ENCODE peak calls at places on chromosome 13, in five cellular contexts. One of them, this sample, is unnamed.

GRCh38 chr13:112064222-112064621 is 2.7 kb upstream of the SOX1 start:
- DNase-seq in thyroid gland: no peak
- DNase-seq in adrenal gland: no peak
- DNase-seq in tibial nerve: no peak
- DNase-seq in transverse colon: no peak
- DNase-seq in this sample: no peak

GRCh38 chr13:96860829-96861228 is 133.4 kb downstream of the OXGR1 start:
- DNase-seq in transverse colon: no peak
- DNase-seq in thyroid gland: no peak
- DNase-seq in tibial nerve: no peak
- DNase-seq in adrenal gland: no peak
- DNase-seq in this sample: no peak

GRCh38 chr13:38952827-38953226 is 37.8 kb downstream of the STOML3 start:
- DNase-seq in transverse colon: no peak
- DNase-seq in tibial nerve: no peak
- DNase-seq in adrenal gland: no peak
- DNase-seq in thyroid gland: no peak
- DNase-seq in this sample: no peak

GRCh38 chr13:30034448-30034795 is 184.0 kb upstream of the UBL3 start:
- DNase-seq in transverse colon: no peak
- DNase-seq in thyroid gland: no peak
- DNase-seq in adrenal gland: no peak
- DNase-seq in tibial nerve: no peak
- DNase-seq in this sample: no peak

GRCh38 chr13:71759506-71760225 is 107.3 kb downstream of the DACH1 start:
- DNase-seq in tibial nerve: no peak
- DNase-seq in transverse colon: no peak
- DNase-seq in thyroid gland: no peak
- DNase-seq in adrenal gland: no peak
- DNase-seq in this sample: no peak

GRCh38 chr13:108120332-108120731 is 95.0 kb downstream of the LIG4 start:
- DNase-seq in tibial nerve: no peak
- DNase-seq in transverse colon: no peak
- DNase-seq in thyroid gland: no peak
- DNase-seq in adrenal gland: no peak
- DNase-seq in this sample: no peak

GRCh38 chr13:97278395-97279078 is 56.4 kb downstream of the MBNL2 start:
- DNase-seq in tibial nerve: no peak
- DNase-seq in thyroid gland: no peak
- DNase-seq in adrenal gland: no peak
- DNase-seq in transverse colon: no peak
- DNase-seq in this sample: no peak

GRCh38 chr13:42148538-42148937 is 100.1 kb downstream of the DGKH start:
- DNase-seq in transverse colon: no peak
- DNase-seq in tibial nerve: no peak
- DNase-seq in thyroid gland: no peak
- DNase-seq in adrenal gland: no peak
- DNase-seq in this sample: no peak

GRCh38 chr13:71663431-71663830 is 203.6 kb downstream of the DACH1 start:
- DNase-seq in tibial nerve: no peak
- DNase-seq in thyroid gland: no peak
- DNase-seq in adrenal gland: no peak
- DNase-seq in transverse colon: no peak
- DNase-seq in this sample: no peak

GRCh38 chr13:91174886-91175501 is 172.5 kb upstream of the MIR17HG start:
- DNase-seq in adrenal gland: no peak
- DNase-seq in tibial nerve: no peak
- DNase-seq in thyroid gland: peak; percentile 5
- DNase-seq in transverse colon: no peak
- DNase-seq in this sample: no peak

GRCh38 chr13:42991892-42992584 is at the start of gene EPSTI1:
- DNase-seq in adrenal gland: peak; percentile 71
- DNase-seq in transverse colon: peak; percentile 83
- DNase-seq in tibial nerve: peak; percentile 61
- DNase-seq in thyroid gland: peak; percentile 62
- DNase-seq in this sample: peak; percentile 24

GRCh38 chr13:43326100-43326499 is 302.7 kb downstream of the DNAJC15 start:
- DNase-seq in tibial nerve: no peak
- DNase-seq in transverse colon: no peak
- DNase-seq in thyroid gland: no peak
- DNase-seq in adrenal gland: no peak
- DNase-seq in this sample: no peak

GRCh38 chr13:113657851-113658741 is at the start of gene ATP4B:
- DNase-seq in tibial nerve: no peak
- DNase-seq in thyroid gland: no peak
- DNase-seq in adrenal gland: no peak
- DNase-seq in transverse colon: peak; percentile 6
- DNase-seq in this sample: no peak

GRCh38 chr13:70792121-70792520 is 683.9 kb upstream of the KLHL1 start:
- DNase-seq in tibial nerve: no peak
- DNase-seq in adrenal gland: no peak
- DNase-seq in thyroid gland: no peak
- DNase-seq in transverse colon: no peak
- DNase-seq in this sample: no peak

GRCh38 chr13:109146912-109147624 is 517.7 kb downstream of the MYO16 start:
- DNase-seq in adrenal gland: peak; percentile 77
- DNase-seq in transverse colon: no peak
- DNase-seq in tibial nerve: no peak
- DNase-seq in thyroid gland: no peak
- DNase-seq in this sample: peak; percentile 61

GRCh38 chr13:28558567-28558966 is 63.6 kb upstream of the FLT1 start:
- DNase-seq in thyroid gland: peak; percentile 96
- DNase-seq in adrenal gland: no peak
- DNase-seq in transverse colon: no peak
- DNase-seq in tibial nerve: no peak
- DNase-seq in this sample: no peak

GRCh38 chr13:68666774-68667397 is 1436.8 kb upstream of the PCDH9 start:
- DNase-seq in adrenal gland: no peak
- DNase-seq in thyroid gland: no peak
- DNase-seq in transverse colon: no peak
- DNase-seq in tibial nerve: no peak
- DNase-seq in this sample: no peak

DNA sequence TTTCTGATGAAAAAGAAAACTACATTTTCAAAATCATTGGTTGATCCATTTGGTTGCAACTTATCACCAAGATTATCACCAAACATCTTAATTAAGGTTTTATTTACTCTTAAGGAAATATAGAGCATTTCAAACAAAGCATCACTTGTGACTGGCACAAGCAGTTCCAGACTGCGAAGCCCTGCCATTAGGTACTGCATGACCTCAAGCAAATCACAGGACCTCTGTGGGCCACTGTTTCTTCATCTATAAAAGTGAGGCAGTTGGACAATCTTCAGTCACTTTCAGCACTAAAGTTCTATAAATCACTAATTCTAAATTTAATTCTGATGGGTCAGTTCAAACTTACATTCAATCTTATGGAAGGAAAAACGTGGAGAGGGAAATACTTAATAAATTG is 2.0 kb downstream of the ELF1 start:
- DNase-seq in adrenal gland: peak; percentile 18
- DNase-seq in transverse colon: peak; percentile 43
- DNase-seq in thyroid gland: peak; percentile 42
- DNase-seq in tibial nerve: no peak
- DNase-seq in this sample: no peak
- TF ChIP-seq POLR2A in adrenal gland: no peak
- TF ChIP-seq POLR2A in transverse colon: peak; percentile 44
- TF ChIP-seq POLR2A in thyroid gland: no peak
- TF ChIP-seq POLR2A in tibial nerve: peak; percentile 23
- TF ChIP-seq POLR2A in this sample: no peak

GRCh38 chr13:99307247-99307646 is at the start of gene GPR183:
- DNase-seq in tibial nerve: no peak
- DNase-seq in thyroid gland: no peak
- DNase-seq in adrenal gland: no peak
- DNase-seq in transverse colon: no peak
- DNase-seq in this sample: no peak
- TF ChIP-seq POLR2A in tibial nerve: peak; percentile 52
- TF ChIP-seq POLR2A in thyroid gland: no peak
- TF ChIP-seq POLR2A in adrenal gland: no peak
- TF ChIP-seq POLR2A in transverse colon: peak; percentile 84
- TF ChIP-seq POLR2A in this sample: no peak

GRCh38 chr13:98571955-98572662 is 4.8 kb downstream of the STK24 start:
- DNase-seq in tibial nerve: no peak
- DNase-seq in thyroid gland: no peak
- DNase-seq in transverse colon: peak; percentile 73
- DNase-seq in adrenal gland: no peak
- DNase-seq in this sample: no peak
- TF ChIP-seq POLR2A in tibial nerve: no peak
- TF ChIP-seq POLR2A in thyroid gland: no peak
- TF ChIP-seq POLR2A in transverse colon: peak; percentile 63
- TF ChIP-seq POLR2A in adrenal gland: no peak
- TF ChIP-seq POLR2A in this sample: no peak

GRCh38 chr13:32264407-32264806 is 50.8 kb downstream of the ZAR1L start:
- DNase-seq in transverse colon: peak; percentile 27
- DNase-seq in tibial nerve: peak; percentile 42
- DNase-seq in thyroid gland: peak; percentile 34
- DNase-seq in adrenal gland: peak; percentile 57
- DNase-seq in this sample: no peak

GRCh38 chr13:32262619-32263018 is 52.5 kb downstream of the ZAR1L start:
- DNase-seq in adrenal gland: no peak
- DNase-seq in tibial nerve: no peak
- DNase-seq in transverse colon: no peak
- DNase-seq in thyroid gland: no peak
- DNase-seq in this sample: no peak

GRCh38 chr13:32259116-32259515 is 56.0 kb downstream of the ZAR1L start:
- DNase-seq in transverse colon: no peak
- DNase-seq in adrenal gland: no peak
- DNase-seq in tibial nerve: no peak
- DNase-seq in thyroid gland: no peak
- DNase-seq in this sample: no peak

GRCh38 chr13:32262165-32262564 is 53.0 kb downstream of the ZAR1L start:
- DNase-seq in adrenal gland: no peak
- DNase-seq in thyroid gland: no peak
- DNase-seq in transverse colon: no peak
- DNase-seq in tibial nerve: no peak
- DNase-seq in this sample: no peak

DNA sequence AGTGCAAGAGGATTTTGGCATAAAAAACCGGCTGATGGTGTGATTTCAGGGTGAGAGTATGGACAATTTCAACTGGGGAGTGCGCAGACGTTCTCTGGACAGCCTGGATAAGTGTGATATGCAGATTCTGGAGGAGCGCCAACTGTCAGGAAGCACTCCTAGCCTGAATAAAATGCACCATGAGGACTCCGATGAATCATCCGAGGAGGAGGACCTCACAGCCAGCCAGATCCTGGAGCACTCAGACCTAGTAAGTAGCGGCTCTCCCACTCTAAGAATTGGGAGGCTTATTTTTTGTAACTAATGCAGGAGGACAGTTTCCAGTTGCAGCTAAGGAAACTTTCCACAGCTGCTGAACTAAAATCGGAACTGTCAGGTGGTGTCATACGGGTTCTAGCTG is 53.6 kb downstream of the ZAR1L start:
- DNase-seq in tibial nerve: peak; percentile 55
- DNase-seq in thyroid gland: peak; percentile 40
- DNase-seq in adrenal gland: peak; percentile 53
- DNase-seq in transverse colon: peak; percentile 37
- DNase-seq in this sample: peak; percentile 9
- TF ChIP-seq POLR2A in tibial nerve: no peak
- TF ChIP-seq POLR2A in thyroid gland: no peak
- TF ChIP-seq POLR2A in adrenal gland: no peak
- TF ChIP-seq POLR2A in transverse colon: no peak
- TF ChIP-seq POLR2A in this sample: no peak

DNA sequence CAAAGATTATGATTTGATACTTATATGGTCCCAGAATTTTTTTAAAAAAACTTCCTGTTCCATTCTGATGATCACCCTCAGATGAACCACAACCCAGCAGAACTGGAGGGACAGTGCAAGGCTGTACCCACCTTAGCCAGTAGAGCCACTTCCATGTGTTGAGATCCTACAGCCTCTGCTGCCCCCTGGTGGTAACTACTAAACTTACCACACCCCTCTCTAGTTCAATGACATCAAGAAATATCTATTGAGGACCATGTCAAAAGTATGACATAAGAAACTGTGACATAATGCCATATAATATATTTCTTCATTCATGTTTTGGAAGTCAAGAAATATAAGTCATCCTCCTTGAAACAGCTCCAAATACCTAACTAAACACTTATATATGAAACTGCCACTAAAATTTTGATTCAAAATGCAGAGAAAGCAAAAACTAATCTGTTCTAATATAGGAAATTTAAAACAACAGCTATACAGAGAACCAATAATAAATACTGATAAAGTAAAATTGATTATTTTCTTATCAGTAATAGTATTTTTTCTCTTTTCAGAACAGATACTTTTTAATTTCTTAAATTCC is 412.6 kb downstream of the KCTD12 start:
- DNase-seq in transverse colon: peak; percentile 73
- DNase-seq in thyroid gland: peak; percentile 73
- DNase-seq in adrenal gland: peak; percentile 72
- DNase-seq in tibial nerve: peak; percentile 83
- DNase-seq in this sample: peak; percentile 21
- TF ChIP-seq POLR2A in transverse colon: no peak
- TF ChIP-seq POLR2A in thyroid gland: no peak
- TF ChIP-seq POLR2A in adrenal gland: no peak
- TF ChIP-seq POLR2A in tibial nerve: no peak
- TF ChIP-seq POLR2A in this sample: no peak

GRCh38 chr13:31160857-31161582 is 684 bp downstream of the HSPH1 start:
- DNase-seq in tibial nerve: peak; percentile 61
- DNase-seq in transverse colon: peak; percentile 70
- DNase-seq in thyroid gland: peak; percentile 59
- DNase-seq in adrenal gland: peak; percentile 81
- DNase-seq in this sample: no peak
- TF ChIP-seq POLR2A in tibial nerve: peak; percentile 53
- TF ChIP-seq POLR2A in transverse colon: peak; percentile 22
- TF ChIP-seq POLR2A in thyroid gland: no peak
- TF ChIP-seq POLR2A in adrenal gland: no peak
- TF ChIP-seq POLR2A in this sample: no peak

GRCh38 chr13:110560606-110561334 is 752 bp downstream of the RAB20 start:
- DNase-seq in transverse colon: peak; percentile 38
- DNase-seq in thyroid gland: peak; percentile 68
- DNase-seq in adrenal gland: peak; percentile 61
- DNase-seq in tibial nerve: no peak
- DNase-seq in this sample: no peak
- TF ChIP-seq POLR2A in transverse colon: peak; percentile 26
- TF ChIP-seq POLR2A in thyroid gland: no peak
- TF ChIP-seq POLR2A in adrenal gland: peak; percentile 17
- TF ChIP-seq POLR2A in tibial nerve: no peak
- TF ChIP-seq POLR2A in this sample: no peak

This sample was measured in H54.